ENCODE peak calls at places on chromosomes 1 and 21, in four cellular contexts. M is tibial nerve; I is M059J; P is stimulated activated CD8-positive, alpha-beta memory T cell treated with anti-CD3 and anti-CD28 coated beads, Interleukin-7, amount 100 ng/mL, for 1 hour. R is an unnamed sample.

GRCh38 chr1:18145851-18146618 is 38.4 kb downstream of the IGSF21 start:
- DNase-seq in M (no peak), I (peak; percentile 21), P (no peak), R (no peak)

GRCh38 chr1:161946071-161946987 is 77.3 kb downstream of the OLFML2B start:
- DNase-seq in M (no peak), I (peak; percentile 59), P (no peak), R (no peak)

GRCh38 chr1:27356628-27357280 is 10.0 kb downstream of the MAP3K6 start:
- DNase-seq in M (no peak), I (no peak), P (no peak), R (no peak)

GRCh38 chr1:114854693-114855320 is at the start of gene SYCP1:
- DNase-seq in M (no peak), I (no peak), P (no peak), R (no peak)

GRCh38 chr1:160400284-160400645 is at the start of gene VANGL2:
- DNase-seq in M (no peak), I (peak; percentile 15), P (no peak), R (no peak)

GRCh38 chr21:43758132-43758619 is 17.9 kb downstream of the CSTB start:
- DNase-seq in M (no peak), I (no peak), P (no peak), R (no peak)

GRCh38 chr1:158007949-158008386 is 14.5 kb downstream of the KIRREL1 start:
- DNase-seq in M (no peak), I (no peak), P (no peak), R (no peak)

GRCh38 chr1:86871001-86871400 is 42.9 kb downstream of the SELENOF start:
- DNase-seq in M (no peak), I (no peak), P (no peak), R (no peak)

GRCh38 chr1:221620437-221621384 is 121.2 kb downstream of the DUSP10 start:
- DNase-seq in M (no peak), I (peak; percentile 85), P (no peak), R (no peak)

GRCh38 chr1:64121766-64122385 is 81.5 kb upstream of the UBE2U start:
- DNase-seq in M (no peak), I (peak; percentile 32), P (no peak), R (no peak)

GRCh38 chr1:175757381-175758015 is 14.1 kb upstream of the TNR start:
- DNase-seq in M (no peak), I (peak; percentile 5), P (no peak), R (peak; percentile 30)

GRCh38 chr1:114093624-114094302 is 59.9 kb downstream of the SYT6 start:
- DNase-seq in M (no peak), I (peak; percentile 85), P (no peak), R (no peak)

GRCh38 chr1:28887418-28887834 is 26.9 kb upstream of the EPB41 start:
- DNase-seq in M (no peak), I (no peak), P (peak; percentile 19), R (peak; percentile 63)

GRCh38 chr1:229717774-229718173 is 91.7 kb downstream of the URB2 start:
- DNase-seq in M (no peak), I (peak; percentile 74), P (no peak), R (no peak)

GRCh38 chr1:247316590-247317197 is 15.0 kb downstream of the ZNF496 start:
- DNase-seq in M (no peak), I (no peak), P (no peak), R (no peak)

GRCh38 chr21:29164330-29164942 is 34.0 kb downstream of the MAP3K7CL start:
- DNase-seq in M (no peak), I (peak; percentile 90), P (no peak), R (no peak)

GRCh38 chr1:29856663-29857224 is 620.4 kb downstream of the PTPRU start:
- DNase-seq in M (no peak), I (no peak), P (no peak), R (no peak)

GRCh38 chr1:164440222-164440621 is 118.8 kb upstream of the PBX1 start:
- DNase-seq in M (no peak), I (peak; percentile 28), P (no peak), R (no peak)

R was measured in GM06990.